ENCODE peak calls at places on chromosomes 4 and X, in ten cellular contexts. D, I, B, C, O, Z, V, S, Q and M are unnamed samples.

GRCh38 chrX:22975786-22976185 is 24.0 kb upstream of the DDX53 start:
- DNase-seq in Q (no peak), C (no peak), O (no peak), S (no peak), B (no peak), D (no peak), Z (no peak), I (no peak), V (no peak), M (no peak)

GRCh38 chr4:23972202-23972601 is 82.4 kb upstream of the PPARGC1A start:
- DNase-seq in V (peak; percentile 24), I (no peak), Z (no peak), S (no peak), D (no peak), O (no peak), Q (no peak), C (no peak), B (no peak), M (no peak)

GRCh38 chr4:144507309-144508101 is 138.5 kb upstream of the HHIP start:
- DNase-seq in I (no peak), D (no peak), C (peak; percentile 23), Q (no peak), O (no peak), Z (no peak), S (peak; percentile 4), V (no peak), B (no peak), M (no peak)

GRCh38 chrX:15738686-15739016 is 581 bp downstream of the CA5B start:
- DNase-seq in C (no peak), V (peak; percentile 10), Z (no peak), I (no peak), O (no peak), D (no peak), S (no peak), B (no peak), Q (no peak), M (no peak)

GRCh38 chrX:129996120-129996519 is 13.7 kb downstream of the BCORL1 start:
- DNase-seq in C (peak; percentile 65), I (no peak), B (no peak), Z (no peak), S (peak; percentile 84), D (no peak), V (no peak), Q (no peak), O (no peak), M (no peak)

GRCh38 chr4:74292111-74292870 is 16.0 kb upstream of the EPGN start:
- DNase-seq in I (no peak), B (no peak), C (no peak), D (no peak), Z (no peak), Q (no peak), O (no peak), S (no peak), V (no peak), M (no peak)

GRCh38 chr4:156475322-156475721 is 496.3 kb downstream of the PDGFC start:
- DNase-seq in S (peak; percentile 82), I (no peak), C (peak; percentile 82), V (no peak), B (no peak), O (peak; percentile 55), Q (no peak), Z (no peak), D (no peak), M (no peak)

GRCh38 chrX:136623400-136623799 is 24.6 kb upstream of the CD40LG start:
- DNase-seq in C (no peak), V (no peak), I (no peak), S (no peak), D (no peak), B (no peak), O (no peak), Q (no peak), Z (no peak), M (no peak)

GRCh38 chrX:50068293-50068568 is 132.6 kb downstream of the AKAP4 start:
- DNase-seq in Q (no peak), C (no peak), I (no peak), O (no peak), D (no peak), V (no peak), Z (no peak), B (no peak), S (no peak), M (no peak)

GRCh38 chrX:48003367-48003757 is 427 bp downstream of the ZNF182 start:
- DNase-seq in V (peak; percentile 40), Z (no peak), I (no peak), D (no peak), O (peak; percentile 57), Q (peak; percentile 4), C (no peak), S (no peak), B (no peak), M (no peak)

GRCh38 chr4:3224971-3225850 is 23.7 kb upstream of the MSANTD1 start:
- DNase-seq in V (no peak), I (no peak), B (no peak), C (no peak), D (no peak), Z (no peak), Q (no peak), O (no peak), S (no peak), M (no peak)

GRCh38 chrX:48683411-48683982 is at the start of gene WAS:
- DNase-seq in S (no peak), V (peak; percentile 82), D (no peak), Q (no peak), Z (no peak), O (peak; percentile 90), I (no peak), B (peak; percentile 68), C (no peak), M (peak; percentile 88)

GRCh38 chr4:187354740-187355139 is 631.1 kb upstream of the FAT1 start:
- DNase-seq in O (no peak), Z (no peak), S (no peak), V (no peak), B (no peak), C (no peak), D (no peak), Q (no peak), I (no peak), M (no peak)

GRCh38 chr4:51866835-51867234 is 23.9 kb downstream of the DCUN1D4 start:
- DNase-seq in Q (no peak), S (no peak), D (no peak), V (no peak), O (no peak), C (no peak), B (no peak), I (no peak), Z (no peak), M (no peak)
- H3K4me3 ChIP-seq in Q (no peak overlapping the region), S (no peak overlapping the region), D (no peak overlapping the region), V (no peak overlapping the region), O (no peak overlapping the region), C (no peak overlapping the region), B (no peak overlapping the region), I (no peak overlapping the region), Z (no peak overlapping the region), M (no peak overlapping the region)

GRCh38 chr4:108168672-108169562 is at the start of gene LEF1:
- DNase-seq in D (peak; percentile 60), O (no peak), V (peak; percentile 85), S (peak; percentile 18), I (no peak), C (peak; percentile 46), B (peak; percentile 56), Z (peak; percentile 89), Q (no peak), M (no peak)

GRCh38 chr4:108165601-108166000 is 3.1 kb downstream of the LEF1 start:
- DNase-seq in B (no peak), S (no peak), Z (no peak), C (no peak), I (no peak), Q (no peak), D (no peak), O (no peak), V (peak; percentile 72), M (no peak)

GRCh38 chr4:108168213-108168671 is 490 bp downstream of the LEF1 start:
- DNase-seq in I (no peak), S (peak; percentile 28), D (no peak), V (no peak), C (peak; percentile 49), O (no peak), Z (no peak), Q (no peak), B (no peak), M (no peak)

GRCh38 chr4:108166038-108166437 is 2.7 kb downstream of the LEF1 start:
- DNase-seq in Q (no peak), V (peak; percentile 48), Z (no peak), I (no peak), S (no peak), B (no peak), D (no peak), O (no peak), C (no peak), M (no peak)

DNA sequence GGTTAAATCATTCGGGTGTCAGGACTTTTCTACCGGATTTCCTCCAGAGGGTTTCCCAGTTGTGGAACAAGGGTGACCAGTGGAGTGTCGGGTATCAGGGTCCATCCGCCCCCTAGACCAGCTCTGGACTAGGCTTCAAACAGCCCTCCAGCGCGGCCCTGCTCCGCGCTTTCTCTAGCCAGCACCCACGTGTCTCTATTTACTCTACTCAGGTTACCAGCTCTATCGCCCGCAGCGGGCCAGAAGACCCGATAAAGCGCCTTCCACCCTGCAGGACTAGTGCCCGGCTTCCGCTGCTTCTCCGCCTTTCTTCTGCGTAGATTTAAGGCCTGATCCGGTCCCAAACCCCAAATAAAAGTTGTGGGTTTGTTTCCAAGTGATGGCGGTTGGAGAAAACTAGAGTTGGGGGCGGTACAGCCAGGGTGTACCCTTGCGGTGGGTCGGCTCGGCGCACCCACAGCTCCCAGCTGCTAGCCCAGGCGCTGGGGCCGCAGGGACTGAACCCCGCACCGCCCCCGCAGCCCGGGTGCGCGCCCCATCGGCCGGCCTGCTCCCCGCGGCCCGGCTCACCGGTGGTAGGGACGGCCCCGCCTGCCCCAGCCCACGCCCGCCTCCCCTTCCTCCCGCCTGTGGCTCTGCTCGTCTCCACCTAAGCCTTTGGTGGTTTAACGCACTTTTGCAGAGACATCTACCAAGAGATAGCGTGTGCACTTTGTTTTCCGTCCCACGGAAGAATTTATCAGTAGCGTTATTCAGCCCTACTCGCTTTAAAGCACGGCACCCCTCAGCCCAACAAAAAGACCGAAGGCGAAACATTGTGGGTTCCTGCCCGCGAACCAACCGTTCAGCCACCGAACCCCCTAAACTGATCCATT is 2.1 kb downstream of the LEF1 start:
- DNase-seq in B (peak; percentile 35), C (peak; percentile 28), Z (peak; percentile 90), V (peak; percentile 79), S (no peak), O (no peak), Q (no peak), I (no peak), D (peak; percentile 43), M (no peak)
- H3K4me3 ChIP-seq in B (peak overlapping the region; percentile 62), C (peak overlapping the region; percentile 58), Z (peak overlapping the region; percentile 81), V (peak overlapping the region; percentile 83), S (no peak overlapping the region), O (no peak overlapping the region), Q (no peak overlapping the region), I (peak overlapping the region; percentile 42), D (peak overlapping the region; percentile 48), M (no peak overlapping the region)

GRCh38 chrX:66634272-66634671 is 4.6 kb downstream of the EDA2R start:
- DNase-seq in O (no peak), V (no peak), I (no peak), D (no peak), Q (no peak), B (no peak), S (peak; percentile 66), C (no peak), Z (no peak), M (no peak)
- H3K4me3 ChIP-seq in O (no peak overlapping the region), V (no peak overlapping the region), I (no peak overlapping the region), D (no peak overlapping the region), Q (no peak overlapping the region), B (no peak overlapping the region), S (no peak overlapping the region), C (no peak overlapping the region), Z (no peak overlapping the region), M (no peak overlapping the region)

GRCh38 chr4:1209821-1210220 is 37.4 kb upstream of the SPON2 start:
- DNase-seq in I (peak; percentile 66), C (peak; percentile 94), B (no peak), D (peak; percentile 73), Z (no peak), V (no peak), O (no peak), Q (no peak), S (peak; percentile 89), M (no peak)
- H3K4me3 ChIP-seq in I (no peak overlapping the region), C (no peak overlapping the region), B (no peak overlapping the region), D (no peak overlapping the region), Z (no peak overlapping the region), V (no peak overlapping the region), O (no peak overlapping the region), Q (no peak overlapping the region), S (no peak overlapping the region), M (no peak overlapping the region)